ENCODE peak calls at places on chromosomes 2 and 18, in six cellular contexts. W is breast epithelium, U is heart left ventricle, T is sigmoid colon, H is body of pancreas, L is tibial artery. G is an unnamed sample.

GRCh38 chr2:101473911-101474751 is 781 bp downstream of the RFX8 start:
- DNase-seq in W (no peak), U (peak), T (peak), H (peak), L (peak), G (no peak)

GRCh38 chr18:2522112-2522511 is 49.2 kb downstream of the METTL4 start:
- DNase-seq in W (no peak), U (no peak), T (no peak), H (no peak), L (no peak), G (no peak)

GRCh38 chr18:57581301-57581934 is 5.1 kb downstream of the FECH start:
- DNase-seq in W (no peak), U (no peak), T (no peak), H (no peak), L (no peak), G (peak)

GRCh38 chr18:3002766-3003165 is 10.2 kb downstream of the LPIN2 start:
- DNase-seq in W (no peak), U (no peak), T (no peak), H (no peak), L (no peak), G (peak)

GRCh38 chr2:85253890-85254289 is 73.9 kb downstream of the TGOLN2 start:
- DNase-seq in W (no peak), U (no peak), T (no peak), H (no peak), L (no peak), G (no peak)

GRCh38 chr2:201901770-201902169 is 95.4 kb downstream of the CDK15 start:
- DNase-seq in W (no peak), U (no peak), T (no peak), H (no peak), L (no peak), G (no peak)

GRCh38 chr2:237383991-237384671 is 29.8 kb downstream of the COL6A3 start:
- DNase-seq in W (no peak), U (no peak), T (no peak), H (no peak), L (no peak), G (no peak)

GRCh38 chr2:223784221-223784772 is 53.1 kb downstream of the AP1S3 start:
- DNase-seq in W (no peak), U (no peak), T (no peak), H (no peak), L (no peak), G (no peak)

GRCh38 chr2:61949458-61950107 is 44.1 kb downstream of the COMMD1 start:
- DNase-seq in W (peak), U (no peak), T (peak), H (peak), L (no peak), G (no peak)

GRCh38 chr2:40455661-40456060 is 3.8 kb upstream of the SLC8A1 start:
- DNase-seq in W (no peak), U (no peak), T (no peak), H (no peak), L (no peak), G (no peak)

GRCh38 chr2:101843471-101843870 is 146.0 kb downstream of the MAP4K4 start:
- DNase-seq in W (no peak), U (no peak), T (no peak), H (no peak), L (no peak), G (no peak)

GRCh38 chr2:238633426-238634328 is 206.9 kb downstream of the ASB1 start:
- DNase-seq in W (no peak), U (no peak), T (no peak), H (no peak), L (peak), G (no peak)

GRCh38 chr2:209845666-209846065 is 74.0 kb downstream of the UNC80 start:
- DNase-seq in W (no peak), U (no peak), T (no peak), H (no peak), L (no peak), G (no peak)

GRCh38 chr2:119011162-119011909 is 69.3 kb downstream of the MARCO start:
- DNase-seq in W (no peak), U (peak), T (no peak), H (peak), L (no peak), G (peak)

GRCh38 chr2:44825702-44826101 is 115.8 kb upstream of the SIX3 start:
- DNase-seq in W (no peak), U (no peak), T (no peak), H (no peak), L (no peak), G (peak)
- H3K27ac ChIP-seq in W (no peak), U (no peak), T (no peak), H (no peak), L (no peak), G (no peak)

GRCh38 chr2:71555798-71556454 is 102.6 kb downstream of the DYSF start:
- DNase-seq in W (no peak), U (no peak), T (no peak), H (peak), L (no peak), G (peak)
- H3K27ac ChIP-seq in W (no peak), U (no peak), T (no peak), H (peak), L (no peak), G (no peak)

GRCh38 chr2:217064234-217065103 is 204.6 kb upstream of the TNP1 start:
- DNase-seq in W (no peak), U (peak), T (peak), H (no peak), L (no peak), G (no peak)
- H3K27ac ChIP-seq in W (peak), U (no peak), T (peak), H (no peak), L (no peak), G (no peak)

DNA sequence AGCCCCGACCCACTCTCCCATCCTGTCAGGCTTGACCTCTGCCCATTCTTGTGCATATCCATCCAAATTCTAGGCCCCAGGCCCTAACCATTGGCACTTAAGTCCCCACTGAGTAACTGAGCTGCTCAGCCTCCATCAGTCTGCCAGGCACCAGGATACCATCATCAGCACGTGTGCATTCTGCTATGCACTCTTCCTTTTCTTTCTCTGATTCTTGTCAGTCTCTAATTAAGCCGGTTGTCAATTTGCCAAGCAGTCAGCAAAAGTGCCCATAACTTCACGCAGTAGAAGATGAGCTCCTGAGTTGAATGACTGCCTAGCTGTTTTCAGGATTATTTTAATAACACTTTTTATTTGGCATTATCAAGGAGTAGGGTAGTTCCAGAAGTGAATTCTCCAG is 107.2 kb downstream of the FEZ2 start:
- DNase-seq in W (no peak), U (no peak), T (no peak), H (no peak), L (no peak), G (no peak)
- H3K27ac ChIP-seq in W (peak), U (no peak), T (peak), H (no peak), L (peak), G (no peak)

GRCh38 chr2:217852812-217853211 is 150.0 kb downstream of the TNS1 start:
- DNase-seq in W (no peak), U (no peak), T (no peak), H (no peak), L (no peak), G (no peak)

GRCh38 chr2:217854684-217855083 is 148.1 kb downstream of the TNS1 start:
- DNase-seq in W (no peak), U (no peak), T (no peak), H (no peak), L (no peak), G (no peak)

GRCh38 chr2:217853301-217853881 is 149.4 kb downstream of the TNS1 start:
- DNase-seq in W (no peak), U (no peak), T (peak), H (no peak), L (no peak), G (no peak)

GRCh38 chr2:217856159-217856558 is 146.6 kb downstream of the TNS1 start:
- DNase-seq in W (no peak), U (no peak), T (peak), H (no peak), L (no peak), G (no peak)

GRCh38 chr2:217853961-217854360 is 148.8 kb downstream of the TNS1 start:
- DNase-seq in W (no peak), U (no peak), T (no peak), H (no peak), L (no peak), G (no peak)
- H3K27ac ChIP-seq in W (no peak), U (peak), T (peak), H (no peak), L (peak), G (no peak)

GRCh38 chr2:147603434-147604225 is 241.2 kb upstream of the ACVR2A start:
- DNase-seq in W (no peak), U (no peak), T (no peak), H (no peak), L (no peak), G (no peak)

GRCh38 chr2:147610491-147611050 is 234.3 kb upstream of the ACVR2A start:
- DNase-seq in W (no peak), U (no peak), T (no peak), H (no peak), L (no peak), G (no peak)

GRCh38 chr2:147609301-147609700 is 235.5 kb upstream of the ACVR2A start:
- DNase-seq in W (no peak), U (no peak), T (no peak), H (no peak), L (no peak), G (no peak)

DNA sequence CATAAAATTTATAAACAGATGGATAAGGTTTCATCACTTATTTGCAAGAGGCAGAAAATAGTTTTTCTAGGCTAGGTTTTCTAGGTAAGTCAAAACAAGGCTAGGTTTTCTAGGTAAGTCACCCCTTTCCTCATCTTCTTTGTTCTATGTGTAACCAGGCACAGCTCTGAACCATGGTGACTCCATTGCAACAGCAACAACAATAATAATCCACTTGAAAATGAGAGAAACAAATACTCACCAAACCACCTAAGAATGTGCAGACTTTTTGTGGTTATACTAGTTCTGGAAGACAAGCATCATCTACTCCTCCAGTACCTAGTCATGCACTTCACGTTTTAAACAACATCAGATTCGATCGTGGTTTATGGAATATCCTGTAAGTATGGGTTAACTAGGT is 237.4 kb upstream of the ACVR2A start:
- DNase-seq in W (no peak), U (no peak), T (no peak), H (no peak), L (no peak), G (no peak)
- H3K27ac ChIP-seq in W (no peak), U (no peak), T (no peak), H (no peak), L (no peak), G (no peak)

DNA sequence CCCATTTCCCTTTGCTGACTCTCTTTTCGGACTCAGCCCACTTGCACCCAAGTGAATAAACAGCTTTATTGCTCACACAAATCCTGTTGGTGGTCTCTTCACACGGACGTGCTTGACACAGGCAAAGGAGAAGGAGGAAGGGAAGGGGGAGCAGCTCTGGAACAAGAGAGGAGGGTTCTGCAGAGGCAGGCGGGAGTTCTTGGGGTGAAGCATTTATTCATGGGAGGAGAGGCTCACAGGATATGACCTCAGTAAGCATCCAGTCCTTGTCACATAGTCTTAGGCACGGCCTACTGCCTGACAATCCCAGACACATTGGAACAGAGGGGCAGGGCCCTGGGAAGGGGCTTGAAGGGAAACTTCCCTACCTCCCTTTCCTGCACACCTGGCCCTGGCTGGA is 171.7 kb upstream of the HS6ST1 start:
- DNase-seq in W (peak), U (no peak), T (no peak), H (no peak), L (peak), G (no peak)
- H3K27ac ChIP-seq in W (peak), U (no peak), T (no peak), H (no peak), L (no peak), G (no peak)

G was measured in small intestine.